ENCODE peak calls at places on chromosomes 7 and 10, in eight cellular contexts. O is endothelial cell, X is activated gamma-delta T cell treated with Interleukin-2 at 50 U/mL for 16 hours, P is cerebellum, I is GM13976, V is GM06990, M is NCI-H2107, K is EL. N is an unnamed sample.

GRCh38 chr7:31493714-31494181 is 20.1 kb upstream of the ITPRID1 start:
- DNase-seq in X (no peak), M (no peak), O (no peak), V (no peak), K (no peak), I (no peak), P (no peak), N (peak; percentile 49)

GRCh38 chr10:120691623-120692022 is 159.5 kb upstream of the WDR11 start:
- DNase-seq in V (no peak), I (no peak), M (no peak), K (no peak), P (no peak), O (no peak), X (no peak), N (no peak)

GRCh38 chr7:82677493-82677892 is 233.9 kb upstream of the CACNA2D1 start:
- DNase-seq in P (peak; percentile 77), K (peak; percentile 48), V (no peak), O (no peak), M (no peak), X (peak; percentile 49), I (no peak), N (peak; percentile 40)

GRCh38 chr7:910441-910861 is 34.1 kb downstream of the GET4 start:
- DNase-seq in P (no peak), O (no peak), I (no peak), M (no peak), V (no peak), K (no peak), X (no peak), N (no peak)

GRCh38 chr10:70163448-70163847 is 6.9 kb downstream of the SAR1A start:
- DNase-seq in V (no peak), P (no peak), K (no peak), M (no peak), O (no peak), I (no peak), X (no peak), N (no peak)

GRCh38 chr7:150612925-150613324 is 19.3 kb downstream of the GIMAP6 start:
- DNase-seq in M (no peak), X (no peak), O (no peak), K (no peak), I (no peak), P (no peak), V (no peak), N (no peak)

GRCh38 chr10:79397575-79398303 is 47.7 kb downstream of the ZCCHC24 start:
- DNase-seq in V (no peak), K (no peak), P (no peak), O (no peak), X (no peak), I (no peak), M (no peak), N (peak; percentile 59)

GRCh38 chr10:122267849-122268737 is 3.0 kb upstream of the BTBD16 start:
- DNase-seq in O (peak; percentile 73), V (no peak), M (no peak), K (peak; percentile 46), I (peak; percentile 85), X (peak; percentile 34), P (peak; percentile 41), N (no peak)

GRCh38 chr10:44089671-44090070 is 295.2 kb downstream of the CXCL12 start:
- DNase-seq in O (no peak), V (no peak), K (no peak), I (no peak), M (no peak), X (no peak), P (no peak), N (no peak)

GRCh38 chr7:5584091-5584490 is 160.5 kb upstream of the TNRC18 start:
- DNase-seq in K (no peak), O (no peak), V (no peak), P (no peak), X (no peak), I (no peak), M (no peak), N (no peak)

GRCh38 chr7:120867932-120868331 is 10.0 kb upstream of the TSPAN12 start:
- DNase-seq in K (peak; percentile 13), X (no peak), O (no peak), V (peak; percentile 29), I (no peak), P (no peak), M (no peak), N (no peak)

GRCh38 chr7:28179081-28180030 is 1.2 kb downstream of the JAZF1 start:
- DNase-seq in M (peak; percentile 53), V (peak; percentile 53), O (peak; percentile 58), P (peak; percentile 82), X (peak; percentile 70), K (peak; percentile 64), I (peak; percentile 85), N (no peak)

GRCh38 chr7:102272075-102272916 is 14.4 kb upstream of the SH2B2 start:
- DNase-seq in I (peak; percentile 90), V (peak; percentile 62), O (peak; percentile 87), K (peak; percentile 77), P (peak; percentile 92), M (peak; percentile 18), X (peak; percentile 77), N (peak; percentile 45)

GRCh38 chr7:4722308-4722707 is 40.2 kb downstream of the FOXK1 start:
- DNase-seq in P (no peak), I (no peak), K (no peak), M (no peak), X (no peak), O (no peak), V (no peak), N (no peak)

GRCh38 chr7:24152356-24152755 is 131.6 kb upstream of the NPY start:
- DNase-seq in V (no peak), X (no peak), P (no peak), K (no peak), M (no peak), O (no peak), I (no peak), N (no peak)

GRCh38 chr10:14838582-14839304 is 637 bp downstream of the HSPA14 start:
- DNase-seq in X (peak; percentile 8), P (no peak), K (peak; percentile 24), M (no peak), O (peak; percentile 64), V (peak; percentile 43), I (peak; percentile 59), N (peak; percentile 19)

GRCh38 chr10:27252267-27253000 is 11.8 kb upstream of the ACBD5 start:
- DNase-seq in M (no peak), K (peak; percentile 48), X (peak; percentile 82), P (peak; percentile 10), V (peak; percentile 85), O (peak; percentile 79), I (peak; percentile 86), N (peak; percentile 29)

GRCh38 chr10:58952747-58953466 is 223.5 kb upstream of the PHYHIPL start:
- DNase-seq in P (peak; percentile 51), X (no peak), V (peak; percentile 9), I (peak; percentile 23), M (peak; percentile 22), O (peak; percentile 54), K (peak; percentile 61), N (peak; percentile 25)

GRCh38 chr7:15461576-15461975 is 100.2 kb downstream of the AGMO start:
- DNase-seq in I (no peak), O (no peak), V (no peak), M (no peak), P (no peak), K (peak; percentile 94), X (no peak), N (peak; percentile 72)

GRCh38 chr10:77173615-77174461 is 463.8 kb downstream of the KCNMA1 start:
- DNase-seq in K (peak; percentile 80), O (peak; percentile 79), V (no peak), I (peak; percentile 53), X (peak; percentile 75), M (peak; percentile 45), P (peak; percentile 52), N (peak; percentile 43)

GRCh38 chr7:69837387-69838068 is 239.3 kb downstream of the AUTS2 start:
- DNase-seq in K (no peak), P (no peak), V (no peak), M (peak; percentile 77), O (no peak), X (no peak), I (no peak), N (peak; percentile 53)

GRCh38 chr10:123945506-123945905 is 53.9 kb upstream of the CPXM2 start:
- DNase-seq in K (peak; percentile 52), V (no peak), M (no peak), P (no peak), X (no peak), I (no peak), O (no peak), N (no peak)

GRCh38 chr7:50657341-50657873 is 92.2 kb upstream of the DDC start:
- DNase-seq in O (no peak), P (no peak), M (no peak), I (no peak), K (peak; percentile 53), V (no peak), X (no peak), N (no peak)

GRCh38 chr7:30412810-30413504 is 65.6 kb downstream of the NOD1 start:
- DNase-seq in X (no peak), M (no peak), V (no peak), O (peak; percentile 35), P (peak; percentile 71), I (peak; percentile 57), K (peak; percentile 82), N (peak; percentile 71)

GRCh38 chr7:79936281-79936983 is 198.2 kb upstream of the GNAI1 start:
- DNase-seq in V (no peak), I (no peak), K (no peak), M (no peak), P (no peak), X (no peak), O (no peak), N (no peak)

GRCh38 chr7:150751702-150752101 is 14.5 kb downstream of the GIMAP5 start:
- DNase-seq in V (no peak), X (no peak), O (no peak), M (no peak), I (no peak), K (no peak), P (no peak), N (no peak)

GRCh38 chr10:44309939-44310761 is 74.7 kb downstream of the CXCL12 start:
- DNase-seq in V (no peak), M (no peak), P (no peak), X (no peak), I (no peak), K (no peak), O (no peak), N (no peak)

GRCh38 chr10:11563936-11564335 is 47.5 kb downstream of the USP6NL start:
- DNase-seq in P (no peak), X (no peak), M (no peak), V (no peak), O (no peak), I (no peak), K (no peak), N (no peak)

GRCh38 chr7:31043035-31043434 is 9.1 kb upstream of the ADCYAP1R1 start:
- DNase-seq in K (no peak), V (no peak), P (no peak), I (no peak), M (no peak), X (no peak), O (no peak), N (no peak)

GRCh38 chr10:30433286-30433778 is 652 bp upstream of the MAP3K8 start:
- DNase-seq in K (peak; percentile 79), V (peak; percentile 80), X (peak; percentile 25), O (peak; percentile 67), M (no peak), P (no peak), I (no peak), N (peak; percentile 67)

GRCh38 chr10:114565066-114565465 is 93.0 kb downstream of the ABLIM1 start:
- DNase-seq in X (no peak), O (no peak), I (no peak), M (no peak), V (no peak), K (peak; percentile 63), P (no peak), N (no peak)

GRCh38 chr10:116324227-116324950 is at the start of gene CCDC172:
- DNase-seq in X (no peak), O (no peak), K (no peak), M (no peak), I (no peak), V (no peak), P (no peak), N (no peak)

GRCh38 chr10:33306126-33306525 is 28.3 kb downstream of the NRP1 start:
- DNase-seq in P (no peak), M (no peak), O (no peak), K (no peak), X (no peak), V (no peak), I (no peak), N (peak; percentile 58)

GRCh38 chr10:48448796-48449195 is 142.3 kb downstream of the MAPK8 start:
- DNase-seq in I (peak; percentile 29), O (no peak), P (no peak), V (no peak), X (no peak), K (peak; percentile 76), M (no peak), N (peak; percentile 38)

N was measured in astrocyte.